ENCODE peak calls at places on chromosomes 4 and X, in six cellular contexts. P is MCF 10A; B is stimulated activated CD8-positive, alpha-beta memory T cell treated with anti-CD3 and anti-CD28 coated beads, Interleukin-15, amount 100 ng/mL, for 4 hours; Q is NCI-H774; S is naive thymus-derived CD4-positive, alpha-beta T cell; D is adrenal gland. K is an unnamed sample.

GRCh38 chrX:96372313-96373046 is 312.2 kb upstream of the DIAPH2 start:
- DNase-seq in Q (peak), D (peak), B (no peak), P (peak), S (no peak), K (peak)

GRCh38 chrX:135170877-135171519 is at the start of gene CT55:
- DNase-seq in Q (no peak), P (no peak), D (no peak), S (no peak), B (no peak), K (no peak)

GRCh38 chrX:129945131-129945530 is 37.3 kb upstream of the BCORL1 start:
- DNase-seq in Q (no peak), D (no peak), S (no peak), P (no peak), B (no peak), K (no peak)

GRCh38 chrX:18354369-18355329 is at the start of gene SCML2:
- DNase-seq in B (no peak), Q (peak), P (peak), D (peak), S (peak), K (no peak)

GRCh38 chrX:3788494-3789233 is 75.2 kb upstream of the PRKX start:
- DNase-seq in Q (no peak), D (no peak), B (no peak), P (no peak), S (peak), K (no peak)

GRCh38 chrX:40281341-40282005 is 183.7 kb upstream of the BCOR start:
- DNase-seq in Q (no peak), S (no peak), P (no peak), B (no peak), D (no peak), K (no peak)

GRCh38 chrX:118727686-118728339 is 407 bp downstream of the IL13RA1 start:
- DNase-seq in D (peak), Q (no peak), S (no peak), P (no peak), B (no peak), K (no peak)

GRCh38 chr4:86564795-86565194 is 29.3 kb upstream of the PTPN13 start:
- DNase-seq in S (no peak), P (no peak), B (no peak), Q (no peak), D (no peak), K (no peak)

GRCh38 chr4:1417522-1418390 is 11.5 kb upstream of the NKX1-1 start:
- DNase-seq in D (no peak), S (no peak), Q (no peak), P (no peak), B (no peak), K (no peak)

GRCh38 chrX:66004928-66005831 is 34.7 kb downstream of the VSIG4 start:
- DNase-seq in B (no peak), D (no peak), P (no peak), Q (no peak), S (peak), K (no peak)

GRCh38 chrX:101078716-101079115 is at the start of gene TMEM35A:
- DNase-seq in D (peak), S (no peak), P (no peak), Q (no peak), B (no peak), K (no peak)

GRCh38 chr4:76758996-76759395 is 138.9 kb downstream of the SOWAHB start:
- DNase-seq in P (no peak), B (no peak), Q (no peak), S (no peak), D (peak), K (no peak)

GRCh38 chrX:52217494-52218160 is 32.9 kb downstream of the MAGED4 start:
- DNase-seq in S (no peak), D (no peak), P (no peak), Q (no peak), B (no peak), K (no peak)

GRCh38 chr4:8374851-8375649 is 65.5 kb downstream of the ACOX3 start:
- DNase-seq in S (no peak), Q (no peak), P (no peak), D (no peak), B (no peak), K (no peak)

GRCh38 chr4:80452768-80453167 is 117.2 kb downstream of the CFAP299 start:
- DNase-seq in P (no peak), Q (no peak), B (no peak), D (no peak), S (no peak), K (no peak)

GRCh38 chr4:8726344-8726851 is 133.8 kb downstream of the CPZ start:
- DNase-seq in P (no peak), S (no peak), B (no peak), Q (no peak), D (no peak), K (no peak)

GRCh38 chrX:128691872-128692271 is 639.7 kb upstream of the ACTRT1 start:
- DNase-seq in P (peak), Q (no peak), S (no peak), D (no peak), B (no peak), K (no peak)

GRCh38 chr4:153432971-153433752 is 33.0 kb upstream of the TMEM131L start:
- DNase-seq in P (peak), B (peak), D (peak), Q (peak), S (peak), K (peak)

GRCh38 chr4:167987285-167987684 is 105.1 kb upstream of the ANXA10 start:
- DNase-seq in D (no peak), B (no peak), P (no peak), Q (no peak), S (no peak), K (no peak)

GRCh38 chrX:11064851-11065600 is 46.1 kb upstream of the HCCS start:
- DNase-seq in Q (no peak), S (no peak), B (no peak), D (no peak), P (peak), K (peak)

GRCh38 chr4:98476891-98477290 is 181.5 kb downstream of the TSPAN5 start:
- DNase-seq in P (no peak), D (no peak), Q (no peak), S (no peak), B (no peak), K (no peak)

GRCh38 chrX:1491851-1492349 is 39.2 kb upstream of the ASMTL start:
- DNase-seq in S (peak), D (no peak), P (peak), Q (no peak), B (no peak), K (no peak)